ENCODE peak calls at places on chromosomes 6 and 20, in ten cellular contexts. M, V, A, F, S, Q, C, I, O and K are unnamed samples. For H3K4me1, the result is how much of the 10 kb centered on the place peaks cover.

GRCh38 chr20:58536289-58536688 is 21.1 kb upstream of the APCDD1L start:
- DNase-seq in M (no peak), V (no peak), A (no peak), F (no peak), S (no peak), Q (no peak), C (no peak), I (no peak), O (no peak), K (no peak)

GRCh38 chr20:3102575-3103368 is 18.2 kb upstream of the AVP start:
- DNase-seq in M (no peak), V (no peak), A (no peak), F (no peak), S (no peak), Q (no peak), C (no peak), I (no peak), O (no peak), K (no peak)

GRCh38 chr6:36912583-36912982 is 26.8 kb downstream of the C6orf89 start:
- DNase-seq in M (no peak), V (no peak), A (no peak), F (no peak), S (peak), Q (no peak), C (peak), I (no peak), O (no peak), K (no peak)

GRCh38 chr20:45781391-45781931 is 10.2 kb downstream of the WFDC3 start:
- DNase-seq in M (peak), V (no peak), A (peak), F (peak), S (peak), Q (no peak), C (peak), I (no peak), O (no peak), K (peak)

GRCh38 chr20:6558361-6558760 is 209.1 kb upstream of the BMP2 start:
- DNase-seq in M (peak), V (no peak), A (no peak), F (no peak), S (no peak), Q (peak), C (no peak), I (no peak), O (no peak), K (no peak)

GRCh38 chr20:53389516-53389915 is 204.1 kb downstream of the ZNF217 start:
- DNase-seq in M (no peak), V (no peak), A (no peak), F (no peak), S (no peak), Q (no peak), C (no peak), I (no peak), O (no peak), K (no peak)

GRCh38 chr6:107264357-107264831 is 149.1 kb upstream of the BEND3 start:
- DNase-seq in M (peak), V (no peak), A (peak), F (no peak), S (peak), Q (peak), C (no peak), I (no peak), O (no peak), K (no peak)

GRCh38 chr6:21109421-21110178 is 484.0 kb upstream of the SOX4 start:
- DNase-seq in M (peak), V (no peak), A (peak), F (no peak), S (peak), Q (peak), C (no peak), I (no peak), O (no peak), K (no peak)

GRCh38 chr6:51118754-51119153 is 300.1 kb downstream of the TFAP2B start:
- DNase-seq in M (no peak), V (no peak), A (no peak), F (no peak), S (no peak), Q (no peak), C (no peak), I (no peak), O (no peak), K (no peak)

GRCh38 chr20:24628985-24629384 is 159.6 kb downstream of the SYNDIG1 start:
- DNase-seq in M (no peak), V (no peak), A (no peak), F (no peak), S (no peak), Q (no peak), C (no peak), I (no peak), O (no peak), K (no peak)

GRCh38 chr20:5843054-5843731 is 93.0 kb downstream of the SHLD1 start:
- DNase-seq in M (no peak), V (no peak), A (no peak), F (no peak), S (no peak), Q (no peak), C (no peak), I (no peak), O (no peak), K (no peak)

GRCh38 chr6:9979996-9980395 is 434.9 kb downstream of the TFAP2A start:
- DNase-seq in M (no peak), V (no peak), A (no peak), F (no peak), S (no peak), Q (no peak), C (no peak), I (no peak), O (no peak), K (no peak)

GRCh38 chr6:19337103-19337502 is 500.1 kb upstream of the ID4 start:
- DNase-seq in M (no peak), V (no peak), A (no peak), F (no peak), S (no peak), Q (no peak), C (no peak), I (no peak), O (no peak), K (no peak)

GRCh38 chr6:146277142-146277541 is 248.3 kb downstream of the GRM1 start:
- DNase-seq in M (no peak), V (no peak), A (no peak), F (no peak), S (no peak), Q (no peak), C (no peak), I (no peak), O (no peak), K (no peak)

GRCh38 chr20:36688630-36689029 is 42.6 kb upstream of the SLA2 start:
- DNase-seq in M (no peak), V (no peak), A (no peak), F (no peak), S (no peak), Q (no peak), C (no peak), I (no peak), O (no peak), K (no peak)

GRCh38 chr6:83511901-83512681 is at the start of gene PRSS35:
- DNase-seq in M (peak), V (peak), A (peak), F (peak), S (peak), Q (peak), C (peak), I (no peak), O (peak), K (peak)

GRCh38 chr20:16752901-16753300 is 4.7 kb downstream of the OTOR start:
- DNase-seq in M (no peak), V (no peak), A (no peak), F (no peak), S (peak), Q (no peak), C (no peak), I (no peak), O (no peak), K (no peak)

GRCh38 chr6:118869350-118869749 is 24.6 kb upstream of the ASF1A start:
- DNase-seq in M (no peak), V (no peak), A (no peak), F (no peak), S (peak), Q (no peak), C (no peak), I (no peak), O (no peak), K (no peak)

GRCh38 chr6:26304213-26305096 is 60.5 kb upstream of the BTN3A2 start:
- DNase-seq in M (no peak), V (peak), A (peak), F (no peak), S (peak), Q (no peak), C (peak), I (no peak), O (peak), K (no peak)

GRCh38 chr6:40807484-40807883 is 220.3 kb upstream of the LRFN2 start:
- DNase-seq in M (no peak), V (no peak), A (peak), F (no peak), S (no peak), Q (no peak), C (no peak), I (no peak), O (no peak), K (no peak)

GRCh38 chr20:21511850-21512633 is 1.8 kb downstream of the NKX2-2 start:
- DNase-seq in M (no peak), V (no peak), A (no peak), F (no peak), S (no peak), Q (no peak), C (no peak), I (no peak), O (no peak), K (no peak)

GRCh38 chr20:63682384-63683139 is 13.9 kb upstream of the TNFRSF6B start:
- DNase-seq in M (peak), V (peak), A (peak), F (peak), S (peak), Q (peak), C (peak), I (peak), O (no peak), K (peak)

GRCh38 chr6:33147807-33148666 is 44.2 kb downstream of the COL11A2 start:
- DNase-seq in M (peak), V (no peak), A (peak), F (no peak), S (peak), Q (peak), C (no peak), I (no peak), O (no peak), K (peak)

GRCh38 chr20:1617055-1617454 is 2.8 kb downstream of the SIRPB1 start:
- DNase-seq in M (peak), V (no peak), A (no peak), F (no peak), S (no peak), Q (no peak), C (no peak), I (no peak), O (no peak), K (no peak)

GRCh38 chr6:37600287-37600916 is 97.3 kb downstream of the MDGA1 start:
- DNase-seq in M (no peak), V (no peak), A (no peak), F (no peak), S (no peak), Q (no peak), C (no peak), I (no peak), O (no peak), K (no peak)

GRCh38 chr20:49210101-49210749 is 9.0 kb upstream of the DDX27 start:
- DNase-seq in M (no peak), V (no peak), A (no peak), F (no peak), S (no peak), Q (no peak), C (no peak), I (no peak), O (no peak), K (no peak)

GRCh38 chr6:89412071-89413005 is at the start of gene RRAGD:
- DNase-seq in M (no peak), V (peak), A (peak), F (peak), S (no peak), Q (no peak), C (peak), I (peak), O (peak), K (peak)

GRCh38 chr6:161344640-161345039 is 70.8 kb upstream of the AGPAT4 start:
- DNase-seq in M (no peak), V (no peak), A (no peak), F (no peak), S (no peak), Q (no peak), C (no peak), I (no peak), O (no peak), K (no peak)

GRCh38 chr6:107179004-107179403 is 63.7 kb upstream of the BEND3 start:
- DNase-seq in M (peak), V (no peak), A (peak), F (no peak), S (peak), Q (no peak), C (no peak), I (no peak), O (no peak), K (no peak)

GRCh38 chr6:26175428-26176181 is 88.4 kb downstream of the HFE start:
- DNase-seq in M (peak), V (no peak), A (peak), F (no peak), S (peak), Q (peak), C (peak), I (no peak), O (no peak), K (peak)

GRCh38 chr6:41940759-41941279 is 789 bp downstream of the CCND3 start:
- DNase-seq in M (peak), V (peak), A (peak), F (peak), S (peak), Q (no peak), C (peak), I (no peak), O (peak), K (peak)

GRCh38 chr20:21397341-21398108 is at the start of gene NKX2-4:
- DNase-seq in M (no peak), V (no peak), A (no peak), F (no peak), S (no peak), Q (no peak), C (no peak), I (no peak), O (no peak), K (no peak)

GRCh38 chr20:7866279-7866678 is 74.0 kb downstream of the HAO1 start:
- DNase-seq in M (peak), V (no peak), A (no peak), F (no peak), S (no peak), Q (peak), C (no peak), I (no peak), O (no peak), K (peak)

GRCh38 chr6:85435872-85436271 is 14.0 kb upstream of the NT5E start:
- DNase-seq in M (peak), V (no peak), A (no peak), F (no peak), S (no peak), Q (no peak), C (no peak), I (no peak), O (no peak), K (no peak)

GRCh38 chr6:90462102-90462501 is 124.8 kb downstream of the MAP3K7 start:
- DNase-seq in M (no peak), V (no peak), A (no peak), F (no peak), S (no peak), Q (no peak), C (no peak), I (no peak), O (no peak), K (no peak)

DNA sequence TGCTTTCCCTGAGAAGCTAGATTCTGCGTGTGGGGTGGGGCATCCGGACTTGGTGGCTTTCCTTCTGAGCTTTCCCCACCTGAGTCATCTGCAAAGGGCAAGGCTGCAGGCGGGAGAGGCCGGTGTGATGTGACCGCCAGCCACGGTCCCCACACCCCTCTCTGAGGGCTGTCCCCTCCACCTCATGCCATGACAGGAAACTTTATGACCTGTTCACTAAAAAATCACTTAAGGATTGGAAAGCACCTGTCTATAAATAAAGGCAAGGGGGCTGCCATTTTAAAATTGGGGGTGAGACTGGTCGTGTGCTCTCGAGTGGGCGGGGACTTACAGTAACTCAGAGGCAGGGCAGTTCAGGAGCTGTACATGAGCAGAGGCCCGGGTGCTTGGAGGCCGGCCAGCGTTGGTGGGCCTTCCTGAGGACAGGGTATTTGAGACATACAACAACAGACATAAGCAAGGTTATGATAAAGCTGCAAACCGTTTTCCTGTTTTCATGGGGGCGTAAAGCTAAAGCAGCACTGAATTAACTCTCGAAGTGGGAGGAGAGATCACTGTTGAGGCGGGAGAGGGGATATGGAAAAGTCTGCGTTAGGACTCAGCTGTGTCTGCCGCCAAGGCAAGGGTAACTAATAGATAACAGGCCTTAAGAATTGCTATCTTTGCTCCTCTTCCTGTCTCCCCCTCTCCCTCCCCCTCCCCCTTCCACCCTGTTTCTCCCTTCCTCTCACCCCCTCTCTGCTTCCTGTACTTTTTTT is 16.1 kb upstream of the SERPINB1 start:
- DNase-seq in M (peak), V (peak), A (peak), F (no peak), S (peak), Q (no peak), C (peak), I (no peak), O (no peak), K (no peak)
- TF ChIP-seq POLR2A in M (peak), V (no peak), A (no peak), F (no peak), S (no peak), Q (no peak), C (no peak), I (no peak), O (peak), K (no peak)

DNA sequence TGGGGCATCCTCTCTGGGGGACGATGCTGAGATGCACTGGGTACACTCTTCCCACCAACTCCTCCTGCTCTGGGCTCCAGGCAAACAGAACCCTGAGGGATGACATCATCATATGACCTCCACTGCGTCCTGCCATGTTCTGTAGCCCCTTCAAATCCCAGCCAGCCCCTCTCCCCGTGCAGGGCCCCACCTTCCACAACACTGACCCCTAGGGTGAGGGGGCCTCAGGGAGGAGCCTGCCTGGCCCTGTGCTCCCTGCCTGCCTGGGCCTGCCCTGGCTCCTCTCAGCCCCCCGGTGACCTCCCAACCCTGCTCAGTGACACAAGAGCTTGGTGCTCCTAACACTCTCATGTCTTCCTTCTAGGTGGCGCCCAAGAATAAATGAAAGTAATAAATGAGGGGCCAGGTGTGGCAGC is 9.6 kb upstream of the SPDEF start:
- DNase-seq in M (no peak), V (no peak), A (no peak), F (no peak), S (no peak), Q (no peak), C (no peak), I (no peak), O (no peak), K (no peak)
- TF ChIP-seq CTCF in M (no peak), V (no peak), A (no peak), F (no peak), S (no peak), Q (peak), C (no peak), I (no peak), O (no peak), K (no peak)

GRCh38 chr6:24982231-24982630 is 46.5 kb upstream of the RIPOR2 start:
- DNase-seq in M (no peak), V (no peak), A (no peak), F (no peak), S (peak), Q (no peak), C (no peak), I (no peak), O (no peak), K (no peak)
- H3K4me1 ChIP-seq in M (under half), V (under half), A (under half), F (under half), S (under half), Q (under half), C (under half), I (under half), O (under half), K (under half)

DNA sequence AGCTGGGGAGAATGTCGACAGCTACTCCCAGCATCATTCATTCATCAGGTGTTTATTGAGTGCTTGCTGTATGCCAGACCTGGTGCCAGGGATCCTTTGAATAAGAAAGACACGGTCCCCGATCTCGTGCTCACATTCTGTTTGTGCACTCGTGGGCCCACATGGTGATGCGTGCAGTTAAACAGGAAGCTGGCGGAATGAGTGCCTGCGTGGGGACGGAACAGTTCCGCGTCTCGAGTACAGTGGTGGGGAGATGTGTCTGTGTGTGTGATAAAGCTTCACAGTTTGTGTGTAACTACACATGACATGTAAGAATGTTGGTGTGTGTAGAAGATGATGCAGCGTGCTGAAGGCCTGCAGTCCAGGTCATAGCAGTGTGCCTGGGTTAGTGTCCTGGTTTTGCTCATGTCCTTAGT is 6.5 kb downstream of the RBM38 start:
- DNase-seq in M (no peak), V (peak), A (no peak), F (peak), S (no peak), Q (no peak), C (peak), I (no peak), O (no peak), K (no peak)
- TF ChIP-seq POLR2A in M (no peak), V (no peak), A (no peak), F (no peak), S (no peak), Q (no peak), C (no peak), I (no peak), O (no peak), K (no peak)

GRCh38 chr6:69719602-69720193 is 77.1 kb downstream of the LMBRD1 start:
- DNase-seq in M (peak), V (no peak), A (peak), F (no peak), S (peak), Q (peak), C (no peak), I (no peak), O (no peak), K (peak)
- TF ChIP-seq CTCF in M (no peak), V (no peak), A (peak), F (no peak), S (peak), Q (peak), C (peak), I (no peak), O (peak), K (peak)

GRCh38 chr6:109118337-109118736 is 23.0 kb downstream of the CEP57L1 start:
- DNase-seq in M (no peak), V (no peak), A (no peak), F (no peak), S (no peak), Q (no peak), C (no peak), I (no peak), O (no peak), K (no peak)
- H3K4me1 ChIP-seq in M (under half), V (under half), A (under half), F (under half), S (under half), Q (under half), C (under half), I (under half), O (under half), K (under half)

GRCh38 chr6:113970808-113971676 is at the start of gene HDAC2:
- DNase-seq in M (peak), V (peak), A (peak), F (peak), S (peak), Q (peak), C (peak), I (peak), O (peak), K (peak)
- TF ChIP-seq POLR2A in M (peak), V (peak), A (peak), F (no peak), S (peak), Q (peak), C (peak), I (peak), O (peak), K (peak)